ENCODE peak calls at places on chromosome X, in nine cellular contexts. Y is mammary epithelial cell, O is SK-N-SH, R is cardiac muscle cell, F is left ventricle myocardium inferior, B is astrocyte, K is ovary, X is esophagus squamous epithelium, T is MM.1S. H is an unnamed sample. For H3K36me3, the result is how much of the 10 kb centered on the place peaks cover.

GRCh38 chrX:129877401-129877800 is 28.6 kb upstream of the UTP14A start:
- DNase-seq in F (no peak), O (no peak), Y (no peak), B (peak), X (no peak), T (no peak), K (no peak), R (no peak), H (no peak)

GRCh38 chrX:46601283-46601682 is 27.7 kb downstream of the CHST7 start:
- DNase-seq in T (no peak), X (no peak), B (peak), Y (no peak), R (no peak), O (peak), K (no peak), F (no peak), H (no peak)

GRCh38 chrX:54934058-54934457 is 13.4 kb downstream of the TRO start:
- DNase-seq in O (no peak), F (no peak), K (no peak), B (no peak), R (no peak), T (no peak), Y (no peak), X (no peak), H (no peak)

GRCh38 chrX:154132366-154132765 is 11.7 kb upstream of the OPN1LW start:
- DNase-seq in X (no peak), R (no peak), K (no peak), Y (no peak), O (no peak), T (no peak), B (no peak), F (no peak), H (no peak)

GRCh38 chrX:107171369-107172102 is 34.7 kb downstream of the NUP62CL start:
- DNase-seq in K (no peak), O (no peak), R (no peak), B (no peak), F (no peak), X (no peak), T (no peak), Y (peak), H (no peak)

GRCh38 chrX:74389016-74389415 is 32.3 kb upstream of the SLC16A2 start:
- DNase-seq in F (no peak), X (no peak), T (no peak), K (no peak), Y (peak), O (no peak), R (no peak), B (peak), H (no peak)

GRCh38 chrX:140475025-140475424 is 29.8 kb downstream of the SOX3 start:
- DNase-seq in T (no peak), Y (no peak), R (no peak), X (no peak), F (no peak), O (no peak), B (no peak), K (no peak), H (no peak)

GRCh38 chrX:101206471-101206870 is 13.1 kb upstream of the DRP2 start:
- DNase-seq in B (no peak), R (peak), T (peak), F (no peak), Y (peak), X (no peak), O (peak), K (no peak), H (no peak)

GRCh38 chrX:69107231-69107739 is 58.0 kb downstream of the PJA1 start:
- DNase-seq in O (no peak), Y (no peak), F (peak), B (no peak), X (no peak), R (peak), T (no peak), K (peak), H (no peak)

GRCh38 chrX:131955099-131955777 is 67.9 kb upstream of the STK26 start:
- DNase-seq in Y (no peak), X (no peak), K (no peak), O (no peak), B (no peak), F (no peak), R (no peak), T (no peak), H (no peak)

DNA sequence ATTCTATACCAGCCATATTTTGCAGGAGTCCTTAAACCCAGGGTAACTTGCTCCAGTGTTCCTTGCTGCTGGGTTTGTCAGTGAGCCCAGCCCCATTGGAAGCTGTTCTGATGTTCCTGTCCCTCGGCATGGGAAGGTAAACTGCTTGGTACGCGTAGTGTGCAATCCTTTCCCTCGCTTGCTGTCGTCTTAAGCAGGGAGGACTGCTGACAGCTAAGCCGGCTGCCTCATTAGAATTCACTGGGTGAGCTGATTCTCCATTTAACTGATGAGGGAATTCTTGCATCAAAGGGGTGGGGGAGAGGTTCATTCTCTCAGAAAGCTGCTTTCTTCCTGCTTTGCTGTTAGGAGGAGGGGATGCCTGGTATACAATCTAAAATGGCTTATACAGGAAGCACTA is 164.6 kb downstream of the MID1IP1 start:
- DNase-seq in T (no peak), K (no peak), Y (no peak), X (no peak), B (no peak), F (no peak), R (peak), O (no peak), H (no peak)
- H3K4me3 ChIP-seq in T (no peak), K (no peak), Y (no peak), X (no peak), B (no peak), F (no peak), R (no peak), O (no peak), H (no peak)

GRCh38 chrX:40755291-40756249 is 20.2 kb upstream of the MED14 start:
- DNase-seq in X (no peak), B (peak), K (no peak), O (no peak), Y (no peak), F (peak), R (peak), T (no peak), H (no peak)
- TF ChIP-seq CTCF in X (no peak), B (no peak), K (no peak), O (no peak), Y (no peak), F (no peak), R (no peak), T (no peak), H (no peak)

DNA sequence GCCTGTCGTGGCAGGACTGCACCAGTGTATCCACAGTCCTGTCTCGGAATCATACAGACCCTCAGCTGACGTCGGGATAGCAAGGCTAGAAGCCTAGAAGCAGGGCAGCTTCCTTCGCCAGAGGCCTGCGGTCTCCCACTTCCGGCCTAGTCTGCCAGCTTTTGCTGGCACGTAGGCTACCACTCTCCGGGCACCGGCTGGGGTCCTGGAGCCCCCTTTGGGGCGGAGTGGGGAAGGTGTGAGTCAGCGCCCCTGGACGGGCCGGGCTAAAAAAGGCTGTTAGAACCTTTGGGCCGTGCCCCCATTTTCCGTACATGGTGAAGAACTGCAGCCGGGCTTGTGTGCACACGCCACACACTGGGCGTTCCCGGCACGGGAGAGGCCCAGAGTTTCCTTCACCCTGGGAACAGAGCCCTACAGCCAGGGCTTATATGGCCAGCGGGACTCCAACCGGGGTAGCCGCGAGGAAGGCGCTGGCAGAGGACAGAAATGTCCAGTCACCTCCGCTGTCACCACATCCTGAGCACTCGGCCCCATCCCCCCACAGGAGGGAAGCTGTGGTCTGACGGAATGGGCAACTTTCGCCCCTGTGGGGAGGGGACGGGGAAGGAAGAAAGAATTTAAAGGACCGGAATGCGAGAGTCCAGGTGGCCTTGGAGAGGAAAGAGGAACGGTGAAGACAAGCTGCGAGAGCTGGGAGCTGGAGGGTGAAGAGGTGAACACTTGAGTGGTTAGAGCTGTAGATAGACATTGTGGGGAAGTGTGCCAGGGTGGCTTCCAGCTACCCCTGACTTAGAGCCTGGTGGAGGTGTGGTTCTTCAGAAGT is 4.6 kb downstream of the MAGIX start:
- DNase-seq in O (peak), X (no peak), B (peak), F (peak), K (peak), T (peak), Y (peak), R (peak), H (no peak)
- H3K36me3 ChIP-seq in O (under half), X (under half), B (under half), F (under half), K (under half), T (under half), Y (under half), R (under half), H (under half)

DNA sequence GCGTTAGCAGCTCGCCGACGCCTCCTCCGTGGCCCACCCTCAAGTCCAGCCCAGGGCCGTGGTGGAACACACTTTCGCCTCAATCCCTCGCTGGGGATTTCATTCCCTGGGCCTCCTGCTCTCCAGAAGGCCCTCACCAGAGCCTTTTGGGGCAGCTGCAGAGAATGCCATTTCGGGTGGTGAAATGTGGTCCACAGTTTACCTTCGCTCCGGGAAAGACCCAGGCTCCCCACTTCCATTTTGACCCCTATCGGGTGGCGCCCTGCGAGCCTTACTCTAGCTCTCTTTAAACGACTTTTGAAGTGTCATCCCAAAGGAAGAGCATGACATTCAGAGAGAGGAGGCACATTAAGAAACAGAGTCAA is 496 bp downstream of the SH2D1A start:
- DNase-seq in T (no peak), O (no peak), R (no peak), K (no peak), B (no peak), X (no peak), Y (no peak), F (no peak), H (no peak)
- H3K4me3 ChIP-seq in T (no peak), O (no peak), R (no peak), K (no peak), B (no peak), X (no peak), Y (no peak), F (no peak), H (no peak)

DNA sequence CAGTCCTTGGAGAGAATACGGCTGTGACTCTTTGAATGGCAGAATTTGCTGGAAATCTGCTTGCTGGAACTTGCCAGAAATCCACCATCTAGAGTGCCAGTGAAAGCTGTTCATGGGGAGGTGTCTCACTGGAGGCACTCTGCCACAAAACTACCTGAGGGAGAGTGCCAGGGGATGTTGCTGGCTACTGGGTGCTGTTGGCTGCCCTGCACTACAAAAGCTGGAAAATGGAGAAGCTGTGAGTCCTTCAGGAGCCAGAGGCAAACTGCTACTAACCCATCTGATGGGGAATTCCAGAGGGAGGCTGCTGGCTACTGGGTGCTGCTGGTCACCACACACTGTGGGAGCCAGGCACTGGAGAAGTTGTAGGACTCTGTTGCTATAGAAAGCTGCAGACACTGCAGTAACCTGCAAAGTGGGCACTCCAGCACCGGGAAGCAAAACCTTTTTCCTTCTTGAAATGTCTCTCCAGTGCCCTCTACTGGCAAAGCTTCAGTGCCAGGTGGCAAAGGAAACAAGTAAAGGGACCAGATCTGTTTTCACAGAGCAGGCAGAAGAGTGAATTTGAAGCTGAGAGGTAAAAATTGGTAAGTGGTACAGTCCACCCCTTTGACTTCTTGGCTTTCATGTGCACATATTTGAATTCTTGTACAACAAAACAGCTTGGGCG is 47.8 kb upstream of the HSD17B10 start:
- DNase-seq in F (no peak), X (no peak), R (peak), O (peak), Y (peak), K (no peak), T (peak), B (peak), H (peak)
- TF ChIP-seq CTCF in F (peak), X (peak), R (peak), O (peak), Y (peak), K (no peak), T (peak), B (peak), H (peak)